ENCODE peak calls at places on chromosomes 2 and 18, in eight cellular contexts. One of them, this sample, is unnamed. For H3K4me1, the result is how much of the 10 kb centered on the place peaks cover.

GRCh38 chr2:109690457-109690821 is 76.3 kb downstream of the SOWAHC start:
- DNase-seq in psoas muscle: no peak
- DNase-seq in esophagus squamous epithelium: no peak
- DNase-seq in CD8-positive, alpha-beta T cell: no peak
- DNase-seq in right atrium auricular region: no peak
- DNase-seq in GM23338: no peak
- DNase-seq in mesenchymal stem cell: no peak
- DNase-seq in neural progenitor cell: no peak
- DNase-seq in this sample: no peak

GRCh38 chr2:39228413-39229209 is 15.2 kb downstream of the CDKL4 start:
- DNase-seq in psoas muscle: no peak
- DNase-seq in esophagus squamous epithelium: no peak
- DNase-seq in CD8-positive, alpha-beta T cell: peak
- DNase-seq in right atrium auricular region: no peak
- DNase-seq in GM23338: peak
- DNase-seq in mesenchymal stem cell: no peak
- DNase-seq in neural progenitor cell: peak
- DNase-seq in this sample: no peak

GRCh38 chr2:172098650-172099471 is 3.8 kb downstream of the DLX2 start:
- DNase-seq in psoas muscle: peak
- DNase-seq in esophagus squamous epithelium: no peak
- DNase-seq in CD8-positive, alpha-beta T cell: peak
- DNase-seq in right atrium auricular region: peak
- DNase-seq in GM23338: peak
- DNase-seq in mesenchymal stem cell: peak
- DNase-seq in neural progenitor cell: peak
- DNase-seq in this sample: no peak

GRCh38 chr18:63869374-63869773 is 18.1 kb upstream of the SERPINB2 start:
- DNase-seq in psoas muscle: no peak
- DNase-seq in esophagus squamous epithelium: no peak
- DNase-seq in CD8-positive, alpha-beta T cell: no peak
- DNase-seq in right atrium auricular region: no peak
- DNase-seq in GM23338: no peak
- DNase-seq in mesenchymal stem cell: peak
- DNase-seq in neural progenitor cell: no peak
- DNase-seq in this sample: no peak

GRCh38 chr2:69138793-69139510 is 126.0 kb downstream of the ANTXR1 start:
- DNase-seq in psoas muscle: peak
- DNase-seq in esophagus squamous epithelium: no peak
- DNase-seq in CD8-positive, alpha-beta T cell: no peak
- DNase-seq in right atrium auricular region: peak
- DNase-seq in GM23338: no peak
- DNase-seq in mesenchymal stem cell: peak
- DNase-seq in neural progenitor cell: no peak
- DNase-seq in this sample: no peak

GRCh38 chr2:64767670-64768425 is 114.1 kb upstream of the SERTAD2 start:
- DNase-seq in psoas muscle: peak
- DNase-seq in esophagus squamous epithelium: peak
- DNase-seq in CD8-positive, alpha-beta T cell: peak
- DNase-seq in right atrium auricular region: peak
- DNase-seq in GM23338: peak
- DNase-seq in mesenchymal stem cell: peak
- DNase-seq in neural progenitor cell: peak
- DNase-seq in this sample: peak

GRCh38 chr2:199807966-199808365 is 43.0 kb downstream of the FTCDNL1 start:
- DNase-seq in psoas muscle: no peak
- DNase-seq in esophagus squamous epithelium: no peak
- DNase-seq in CD8-positive, alpha-beta T cell: no peak
- DNase-seq in right atrium auricular region: no peak
- DNase-seq in GM23338: no peak
- DNase-seq in mesenchymal stem cell: no peak
- DNase-seq in neural progenitor cell: no peak
- DNase-seq in this sample: no peak

GRCh38 chr2:63494968-63495367 is 93.3 kb downstream of the WDPCP start:
- DNase-seq in psoas muscle: no peak
- DNase-seq in esophagus squamous epithelium: no peak
- DNase-seq in CD8-positive, alpha-beta T cell: no peak
- DNase-seq in right atrium auricular region: no peak
- DNase-seq in GM23338: peak
- DNase-seq in mesenchymal stem cell: no peak
- DNase-seq in neural progenitor cell: no peak
- DNase-seq in this sample: no peak

GRCh38 chr2:207847807-207848544 is 78.3 kb upstream of the FZD5 start:
- DNase-seq in psoas muscle: no peak
- DNase-seq in esophagus squamous epithelium: no peak
- DNase-seq in CD8-positive, alpha-beta T cell: no peak
- DNase-seq in right atrium auricular region: no peak
- DNase-seq in GM23338: peak
- DNase-seq in mesenchymal stem cell: no peak
- DNase-seq in neural progenitor cell: peak
- DNase-seq in this sample: no peak

GRCh38 chr2:120678926-120679325 is 56.7 kb upstream of the GLI2 start:
- DNase-seq in psoas muscle: no peak
- DNase-seq in esophagus squamous epithelium: no peak
- DNase-seq in CD8-positive, alpha-beta T cell: no peak
- DNase-seq in right atrium auricular region: no peak
- DNase-seq in GM23338: no peak
- DNase-seq in mesenchymal stem cell: no peak
- DNase-seq in neural progenitor cell: no peak
- DNase-seq in this sample: no peak

GRCh38 chr2:238286987-238287386 is 1.4 kb downstream of the PER2 start:
- DNase-seq in psoas muscle: no peak
- DNase-seq in esophagus squamous epithelium: no peak
- DNase-seq in CD8-positive, alpha-beta T cell: no peak
- DNase-seq in right atrium auricular region: no peak
- DNase-seq in GM23338: no peak
- DNase-seq in mesenchymal stem cell: no peak
- DNase-seq in neural progenitor cell: no peak
- DNase-seq in this sample: no peak

GRCh38 chr2:224401641-224402342 is at the start of gene FAM124B:
- DNase-seq in psoas muscle: peak
- DNase-seq in esophagus squamous epithelium: no peak
- DNase-seq in CD8-positive, alpha-beta T cell: peak
- DNase-seq in right atrium auricular region: peak
- DNase-seq in GM23338: peak
- DNase-seq in mesenchymal stem cell: peak
- DNase-seq in neural progenitor cell: no peak
- DNase-seq in this sample: peak

GRCh38 chr2:169637620-169638019 is 53.5 kb downstream of the PPIG start:
- DNase-seq in psoas muscle: no peak
- DNase-seq in esophagus squamous epithelium: no peak
- DNase-seq in CD8-positive, alpha-beta T cell: no peak
- DNase-seq in right atrium auricular region: no peak
- DNase-seq in GM23338: no peak
- DNase-seq in mesenchymal stem cell: peak
- DNase-seq in neural progenitor cell: no peak
- DNase-seq in this sample: no peak

GRCh38 chr2:173511942-173512341 is 157.3 kb downstream of the CDCA7 start:
- DNase-seq in psoas muscle: no peak
- DNase-seq in esophagus squamous epithelium: no peak
- DNase-seq in CD8-positive, alpha-beta T cell: no peak
- DNase-seq in right atrium auricular region: no peak
- DNase-seq in GM23338: peak
- DNase-seq in mesenchymal stem cell: no peak
- DNase-seq in neural progenitor cell: no peak
- DNase-seq in this sample: no peak

GRCh38 chr18:37450434-37451133 is 115.0 kb downstream of the CELF4 start:
- DNase-seq in psoas muscle: no peak
- DNase-seq in esophagus squamous epithelium: no peak
- DNase-seq in CD8-positive, alpha-beta T cell: no peak
- DNase-seq in right atrium auricular region: no peak
- DNase-seq in GM23338: peak
- DNase-seq in mesenchymal stem cell: peak
- DNase-seq in neural progenitor cell: peak
- DNase-seq in this sample: no peak

GRCh38 chr2:48059975-48060374 is 153.7 kb upstream of the FBXO11 start:
- DNase-seq in psoas muscle: no peak
- DNase-seq in esophagus squamous epithelium: no peak
- DNase-seq in CD8-positive, alpha-beta T cell: no peak
- DNase-seq in right atrium auricular region: no peak
- DNase-seq in GM23338: no peak
- DNase-seq in mesenchymal stem cell: no peak
- DNase-seq in neural progenitor cell: no peak
- DNase-seq in this sample: no peak

GRCh38 chr2:54279385-54279784 is 23.4 kb upstream of the TSPYL6 start:
- DNase-seq in psoas muscle: no peak
- DNase-seq in esophagus squamous epithelium: no peak
- DNase-seq in CD8-positive, alpha-beta T cell: no peak
- DNase-seq in right atrium auricular region: no peak
- DNase-seq in GM23338: peak
- DNase-seq in mesenchymal stem cell: no peak
- DNase-seq in neural progenitor cell: no peak
- DNase-seq in this sample: no peak

DNA sequence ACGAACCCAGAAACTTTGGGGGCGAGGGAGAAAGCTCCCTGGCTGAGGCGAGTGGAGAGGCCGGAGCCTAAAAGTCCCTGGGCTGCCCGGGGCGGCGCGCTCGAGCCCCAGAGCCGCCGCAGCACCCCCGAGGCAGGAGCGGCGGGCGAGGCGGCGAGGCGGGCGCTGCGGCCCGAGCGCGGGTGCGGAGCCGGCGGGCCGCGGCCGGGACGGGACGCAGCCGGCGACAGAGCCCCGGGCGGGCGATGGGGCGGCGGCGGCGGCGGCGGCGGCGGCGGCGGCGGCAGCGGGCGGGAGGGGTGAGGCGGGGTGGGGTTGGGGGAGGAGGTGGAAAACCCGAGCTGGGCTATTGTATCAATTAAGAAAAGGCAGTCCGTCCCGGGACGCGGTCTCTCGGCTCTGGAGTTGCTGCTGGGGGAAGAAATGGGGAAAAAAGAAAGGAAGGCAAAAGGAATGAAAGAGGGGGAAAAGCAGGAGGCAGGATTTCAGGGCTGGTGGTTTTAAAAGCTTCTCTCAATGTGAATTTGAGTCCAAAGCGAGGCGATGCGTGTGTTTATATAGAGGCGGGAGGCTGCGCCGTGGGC is 821 bp upstream of the CYP26B1 start:
- DNase-seq in psoas muscle: peak
- DNase-seq in esophagus squamous epithelium: no peak
- DNase-seq in CD8-positive, alpha-beta T cell: no peak
- DNase-seq in right atrium auricular region: peak
- DNase-seq in GM23338: peak
- DNase-seq in mesenchymal stem cell: no peak
- DNase-seq in neural progenitor cell: peak
- DNase-seq in this sample: no peak
- H3K4me1 ChIP-seq in psoas muscle: half or more
- H3K4me1 ChIP-seq in esophagus squamous epithelium: under half
- H3K4me1 ChIP-seq in CD8-positive, alpha-beta T cell: under half
- H3K4me1 ChIP-seq in right atrium auricular region: under half
- H3K4me1 ChIP-seq in GM23338: under half
- H3K4me1 ChIP-seq in mesenchymal stem cell: under half
- H3K4me1 ChIP-seq in neural progenitor cell: under half
- H3K4me1 ChIP-seq in this sample: under half

GRCh38 chr18:31575515-31576246 is 16.0 kb upstream of the TTR start:
- DNase-seq in psoas muscle: no peak
- DNase-seq in esophagus squamous epithelium: no peak
- DNase-seq in CD8-positive, alpha-beta T cell: no peak
- DNase-seq in right atrium auricular region: peak
- DNase-seq in GM23338: no peak
- DNase-seq in mesenchymal stem cell: no peak
- DNase-seq in neural progenitor cell: no peak
- DNase-seq in this sample: no peak

GRCh38 chr18:31579375-31579774 is 12.3 kb upstream of the TTR start:
- DNase-seq in psoas muscle: no peak
- DNase-seq in esophagus squamous epithelium: no peak
- DNase-seq in CD8-positive, alpha-beta T cell: no peak
- DNase-seq in right atrium auricular region: no peak
- DNase-seq in GM23338: no peak
- DNase-seq in mesenchymal stem cell: no peak
- DNase-seq in neural progenitor cell: no peak
- DNase-seq in this sample: no peak

GRCh38 chr18:31577195-31577594 is 14.5 kb upstream of the TTR start:
- DNase-seq in psoas muscle: no peak
- DNase-seq in esophagus squamous epithelium: no peak
- DNase-seq in CD8-positive, alpha-beta T cell: no peak
- DNase-seq in right atrium auricular region: no peak
- DNase-seq in GM23338: no peak
- DNase-seq in mesenchymal stem cell: no peak
- DNase-seq in neural progenitor cell: no peak
- DNase-seq in this sample: no peak

GRCh38 chr18:31576670-31577069 is 15.0 kb upstream of the TTR start:
- DNase-seq in psoas muscle: no peak
- DNase-seq in esophagus squamous epithelium: no peak
- DNase-seq in CD8-positive, alpha-beta T cell: no peak
- DNase-seq in right atrium auricular region: no peak
- DNase-seq in GM23338: no peak
- DNase-seq in mesenchymal stem cell: no peak
- DNase-seq in neural progenitor cell: no peak
- DNase-seq in this sample: no peak

DNA sequence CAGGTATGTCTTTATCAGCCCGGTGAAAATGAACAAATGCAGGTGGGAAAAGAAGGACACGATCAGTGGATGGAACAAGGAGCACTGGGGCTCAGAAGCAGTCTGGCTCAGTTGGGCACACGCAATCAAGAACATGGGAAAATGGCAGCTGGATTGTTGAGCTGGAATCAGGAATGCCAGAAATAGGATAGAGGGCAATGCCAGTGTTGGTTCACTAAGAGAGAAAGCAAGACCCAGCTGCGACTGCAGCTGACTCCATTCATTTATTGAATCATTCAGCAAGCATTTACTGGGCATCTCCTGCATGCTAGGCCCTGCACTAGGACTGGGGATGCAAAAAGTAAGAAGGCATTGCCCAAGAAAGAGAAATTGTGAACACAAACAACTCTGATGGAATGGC is 13.6 kb upstream of the TTR start:
- DNase-seq in psoas muscle: no peak
- DNase-seq in esophagus squamous epithelium: no peak
- DNase-seq in CD8-positive, alpha-beta T cell: no peak
- DNase-seq in right atrium auricular region: no peak
- DNase-seq in GM23338: no peak
- DNase-seq in mesenchymal stem cell: no peak
- DNase-seq in neural progenitor cell: no peak
- DNase-seq in this sample: no peak
- H3K4me1 ChIP-seq in psoas muscle: under half
- H3K4me1 ChIP-seq in esophagus squamous epithelium: under half
- H3K4me1 ChIP-seq in CD8-positive, alpha-beta T cell: under half
- H3K4me1 ChIP-seq in right atrium auricular region: under half
- H3K4me1 ChIP-seq in GM23338: under half
- H3K4me1 ChIP-seq in mesenchymal stem cell: under half
- H3K4me1 ChIP-seq in neural progenitor cell: under half
- H3K4me1 ChIP-seq in this sample: under half

GRCh38 chr2:134136702-134137101 is 117.2 kb upstream of the MGAT5 start:
- DNase-seq in psoas muscle: no peak
- DNase-seq in esophagus squamous epithelium: no peak
- DNase-seq in CD8-positive, alpha-beta T cell: no peak
- DNase-seq in right atrium auricular region: no peak
- DNase-seq in GM23338: no peak
- DNase-seq in mesenchymal stem cell: no peak
- DNase-seq in neural progenitor cell: no peak
- DNase-seq in this sample: no peak
- H3K4me1 ChIP-seq in psoas muscle: under half
- H3K4me1 ChIP-seq in esophagus squamous epithelium: under half
- H3K4me1 ChIP-seq in CD8-positive, alpha-beta T cell: under half
- H3K4me1 ChIP-seq in right atrium auricular region: under half
- H3K4me1 ChIP-seq in GM23338: under half
- H3K4me1 ChIP-seq in mesenchymal stem cell: under half
- H3K4me1 ChIP-seq in neural progenitor cell: under half
- H3K4me1 ChIP-seq in this sample: under half

GRCh38 chr2:158735822-158736580 is 59.1 kb upstream of the DAPL1 start:
- DNase-seq in psoas muscle: no peak
- DNase-seq in esophagus squamous epithelium: no peak
- DNase-seq in CD8-positive, alpha-beta T cell: no peak
- DNase-seq in right atrium auricular region: no peak
- DNase-seq in GM23338: no peak
- DNase-seq in mesenchymal stem cell: no peak
- DNase-seq in neural progenitor cell: no peak
- DNase-seq in this sample: no peak
- H3K4me1 ChIP-seq in psoas muscle: under half
- H3K4me1 ChIP-seq in esophagus squamous epithelium: under half
- H3K4me1 ChIP-seq in CD8-positive, alpha-beta T cell: under half
- H3K4me1 ChIP-seq in right atrium auricular region: under half
- H3K4me1 ChIP-seq in GM23338: under half
- H3K4me1 ChIP-seq in mesenchymal stem cell: under half
- H3K4me1 ChIP-seq in neural progenitor cell: under half
- H3K4me1 ChIP-seq in this sample: under half